ENCODE peak calls at places on chromosomes 2 and 18, in seven cellular contexts. S is substantia nigra, Y is ascending aorta, Q is prostate gland, E is GM23338, Z is RWPE1, O is caudate nucleus. L is an unnamed sample.

GRCh38 chr2:28355521-28356094 is 37.0 kb upstream of the FOSL2 start:
- DNase-seq in O (no peak), Y (no peak), Q (no peak), Z (no peak), S (no peak), E (no peak), L (no peak)

GRCh38 chr18:35662293-35663062 is 80.9 kb downstream of the GALNT1 start:
- DNase-seq in Z (no peak), E (no peak), O (no peak), Q (no peak), S (no peak), Y (no peak), L (no peak)

GRCh38 chr2:190882831-190883582 is 2.4 kb downstream of the GLS start:
- DNase-seq in E (no peak), Q (no peak), Y (no peak), Z (no peak), S (no peak), O (no peak), L (no peak)

GRCh38 chr18:1680108-1680507 is 775.4 kb downstream of the ADCYAP1 start:
- DNase-seq in O (no peak), S (no peak), Z (no peak), E (no peak), Q (no peak), Y (no peak), L (no peak)

GRCh38 chr2:28436525-28437051 is 43.9 kb downstream of the FOSL2 start:
- DNase-seq in Q (peak), Y (peak), O (no peak), Z (peak), E (no peak), S (no peak), L (no peak)

GRCh38 chr2:219477815-219478214 is 20.9 kb upstream of the GMPPA start:
- DNase-seq in Y (no peak), O (no peak), Q (no peak), Z (no peak), S (no peak), E (no peak), L (no peak)

GRCh38 chr2:239443666-239444567 is 43.1 kb upstream of the HDAC4 start:
- DNase-seq in Z (peak), E (no peak), Q (no peak), Y (no peak), O (no peak), S (peak), L (no peak)

GRCh38 chr2:19667536-19667949 is 234.2 kb downstream of the TTC32 start:
- DNase-seq in Z (no peak), Q (no peak), S (no peak), E (no peak), O (no peak), Y (no peak), L (no peak)

GRCh38 chr2:25161055-25161781 is 7.2 kb downstream of the POMC start:
- DNase-seq in S (no peak), E (peak), Q (no peak), Z (no peak), O (no peak), Y (no peak), L (no peak)

GRCh38 chr18:54880706-54881105 is 52.4 kb downstream of the RAB27B start:
- DNase-seq in S (no peak), Q (no peak), E (peak), Z (peak), O (no peak), Y (no peak), L (no peak)

GRCh38 chr2:151827564-151828142 is 568 bp downstream of the ARL5A start:
- DNase-seq in Z (peak), Y (no peak), S (peak), E (peak), Q (peak), O (no peak), L (no peak)

GRCh38 chr2:8144785-8145184 is 537.1 kb upstream of the ID2 start:
- DNase-seq in Y (no peak), S (no peak), Z (no peak), E (no peak), O (no peak), Q (no peak), L (no peak)

GRCh38 chr2:69789762-69790600 is 39.5 kb upstream of the GMCL1 start:
- DNase-seq in Y (no peak), Q (no peak), Z (no peak), S (no peak), O (no peak), E (peak), L (no peak)

GRCh38 chr2:222582931-222583330 is 73.0 kb downstream of the FARSB start:
- DNase-seq in S (no peak), Z (no peak), E (peak), O (no peak), Y (no peak), Q (no peak), L (no peak)

GRCh38 chr2:230933521-230934180 is 8.6 kb upstream of the GPR55 start:
- DNase-seq in Q (no peak), E (no peak), Z (no peak), Y (peak), O (no peak), S (no peak), L (no peak)

GRCh38 chr2:25912851-25913695 is 34.8 kb upstream of the ASXL2 start:
- DNase-seq in Y (no peak), O (no peak), Q (no peak), Z (no peak), S (no peak), E (peak), L (no peak)

GRCh38 chr2:195513119-195513518 is 143.9 kb upstream of the SLC39A10 start:
- DNase-seq in Q (no peak), S (no peak), Z (no peak), Y (no peak), O (no peak), E (no peak), L (no peak)

GRCh38 chr2:114949228-114949804 is 506.9 kb downstream of the DPP10 start:
- DNase-seq in E (no peak), O (no peak), S (no peak), Q (no peak), Y (no peak), Z (no peak), L (no peak)

GRCh38 chr18:3458952-3459853 is 9.2 kb downstream of the TGIF1 start:
- DNase-seq in Z (peak), S (no peak), O (no peak), E (no peak), Y (no peak), Q (no peak), L (no peak)

GRCh38 chr18:63199743-63200241 is 119.8 kb downstream of the BCL2 start:
- DNase-seq in E (no peak), Q (no peak), O (no peak), S (no peak), Y (no peak), Z (no peak), L (no peak)

GRCh38 chr2:112794131-112794733 is 9.9 kb upstream of the IL1A start:
- DNase-seq in Y (peak), O (no peak), E (no peak), Z (peak), Q (peak), S (no peak), L (peak)

GRCh38 chr18:12281861-12282260 is 26.2 kb upstream of the TUBB6 start:
- DNase-seq in E (no peak), S (no peak), Z (no peak), O (no peak), Q (no peak), Y (no peak), L (no peak)

GRCh38 chr2:173766537-173767289 is 198.5 kb downstream of the SP3 start:
- DNase-seq in S (no peak), Q (no peak), E (no peak), Z (no peak), Y (no peak), O (no peak), L (no peak)

GRCh38 chr18:48884306-48885235 is 66.2 kb downstream of the SMAD7 start:
- DNase-seq in E (no peak), Z (no peak), Q (no peak), S (no peak), Y (peak), O (no peak), L (no peak)

GRCh38 chr2:239459056-239459455 is 58.2 kb upstream of the HDAC4 start:
- DNase-seq in S (no peak), O (no peak), Q (no peak), E (no peak), Y (peak), Z (no peak), L (no peak)

DNA sequence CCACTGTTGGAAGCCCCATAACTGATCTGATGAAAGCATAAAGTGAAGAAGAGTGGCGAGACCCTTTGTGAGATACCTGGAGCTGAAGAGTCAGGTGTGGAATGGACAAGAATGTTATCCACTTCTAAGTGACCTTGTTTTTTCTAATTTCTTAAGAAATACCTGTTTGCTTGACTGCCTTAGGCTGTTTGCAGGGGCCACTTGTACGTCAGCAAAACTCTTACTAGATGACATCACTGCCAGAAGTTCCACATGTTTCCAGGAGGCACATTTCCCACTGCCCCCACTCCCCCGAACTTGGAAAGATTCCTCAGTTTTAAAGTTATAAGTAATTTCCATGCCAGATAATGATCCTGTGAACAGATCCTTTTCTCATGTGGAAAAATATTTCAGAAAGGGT is 8.0 kb downstream of the EPAS1 start:
- DNase-seq in Y (no peak), Z (no peak), E (no peak), O (no peak), Q (no peak), S (no peak), L (no peak)
- H3K27ac ChIP-seq in Y (peak), Z (no peak), E (no peak), O (no peak), Q (no peak), S (no peak), L (peak)

GRCh38 chr2:47654790-47655562 is 128.0 kb upstream of the MSH6 start:
- DNase-seq in Q (no peak), O (no peak), S (no peak), E (peak), Y (no peak), Z (peak), L (no peak)
- H3K27ac ChIP-seq in Q (no peak), O (no peak), S (peak), E (no peak), Y (no peak), Z (no peak), L (no peak)

GRCh38 chr18:22191986-22192385 is 22.6 kb downstream of the GATA6 start:
- DNase-seq in Z (no peak), Q (no peak), O (no peak), E (no peak), S (no peak), Y (no peak), L (no peak)
- H3K27ac ChIP-seq in Z (no peak), Q (no peak), O (no peak), E (no peak), S (no peak), Y (peak), L (peak)

GRCh38 chr2:86193901-86194567 is 1.2 kb downstream of the IMMT start:
- DNase-seq in Q (no peak), Z (no peak), S (no peak), E (peak), Y (no peak), O (no peak), L (no peak)
- H3K27ac ChIP-seq in Q (peak), Z (peak), S (peak), E (no peak), Y (peak), O (no peak), L (peak)

GRCh38 chr18:50616484-50617048 is 56.7 kb downstream of the MAPK4 start:
- DNase-seq in Z (no peak), Q (no peak), E (no peak), Y (no peak), O (no peak), S (no peak), L (no peak)
- H3K27ac ChIP-seq in Z (no peak), Q (no peak), E (no peak), Y (no peak), O (no peak), S (no peak), L (no peak)

DNA sequence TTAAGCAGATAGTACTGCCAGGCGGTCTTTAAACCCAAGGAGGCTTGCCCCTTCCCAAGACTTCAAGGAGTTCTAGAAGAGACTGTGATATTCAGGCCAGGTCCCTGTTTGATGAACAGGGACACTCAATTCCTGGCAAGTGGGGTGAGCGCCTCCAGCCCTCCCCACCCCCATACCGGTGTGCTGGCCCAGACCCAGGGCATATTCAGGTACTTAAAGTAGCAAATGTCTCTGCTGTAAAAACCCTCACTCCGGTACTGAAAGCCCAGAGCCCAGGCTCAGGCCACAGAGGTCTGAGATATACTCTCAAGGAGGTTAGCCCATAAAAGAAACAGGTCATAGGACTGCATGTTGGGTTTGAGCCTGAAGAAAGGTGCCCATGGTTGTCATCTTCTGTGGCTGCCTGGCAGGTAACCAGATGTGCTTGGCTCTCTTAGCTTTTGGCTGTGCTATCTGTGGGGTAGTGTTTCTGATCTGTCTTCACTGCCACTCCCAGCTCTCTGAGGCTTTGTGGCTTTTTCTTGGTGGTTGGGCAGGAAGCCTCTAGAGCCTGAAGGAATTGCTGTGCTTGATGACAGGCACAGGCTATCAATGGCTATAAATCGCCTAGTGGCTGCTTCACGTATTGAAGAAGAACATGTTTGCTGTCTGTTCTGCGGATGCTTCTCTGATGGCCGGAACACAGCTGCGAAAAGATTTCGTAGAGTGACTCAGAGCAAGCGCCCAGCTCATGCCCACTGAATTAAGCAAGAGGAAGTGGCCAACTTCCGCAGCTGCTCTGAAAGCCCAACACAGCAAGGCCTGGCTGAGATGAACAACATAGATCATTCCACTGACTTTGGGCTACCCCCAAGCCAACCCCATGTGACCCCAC is 63.3 kb upstream of the ALPP start:
- DNase-seq in Z (peak), E (peak), Q (peak), Y (peak), S (peak), O (no peak), L (peak)
- H3K27ac ChIP-seq in Z (peak), E (no peak), Q (peak), Y (peak), S (peak), O (no peak), L (peak)

GRCh38 chr2:217956895-217957457 is 45.8 kb downstream of the TNS1 start:
- DNase-seq in Y (peak), S (no peak), O (no peak), Z (no peak), Q (no peak), E (no peak), L (no peak)

GRCh38 chr2:217958206-217958888 is 44.4 kb downstream of the TNS1 start:
- DNase-seq in E (no peak), Y (peak), Z (no peak), O (no peak), Q (no peak), S (no peak), L (no peak)

GRCh38 chr2:217958889-217959235 is 43.9 kb downstream of the TNS1 start:
- DNase-seq in O (no peak), E (no peak), Z (no peak), Y (peak), Q (no peak), S (no peak), L (no peak)

GRCh38 chr2:217960351-217960750 is 42.4 kb downstream of the TNS1 start:
- DNase-seq in Y (peak), S (no peak), Q (no peak), E (no peak), Z (no peak), O (no peak), L (no peak)

DNA sequence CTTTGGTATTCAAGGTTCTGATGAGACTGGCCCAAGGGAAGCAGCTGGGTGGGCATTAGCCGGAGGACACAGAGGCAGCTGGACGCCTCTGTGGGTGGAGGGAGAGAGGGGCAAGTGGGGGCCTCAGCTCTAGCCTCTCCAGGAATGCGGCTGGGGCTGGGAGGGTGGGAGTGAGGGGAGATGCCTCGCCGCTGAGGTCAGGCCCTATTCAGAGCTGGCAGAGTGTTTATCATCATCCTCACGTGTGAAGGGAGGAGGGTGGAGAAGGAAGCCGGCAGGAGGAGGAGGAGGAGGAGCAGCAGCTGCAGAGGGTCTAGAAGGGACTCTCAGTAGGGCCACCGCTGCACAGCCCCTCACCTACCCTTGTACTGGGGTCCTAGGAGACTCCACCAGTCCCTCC is 43.1 kb downstream of the TNS1 start:
- DNase-seq in E (no peak), Z (no peak), Q (no peak), S (no peak), Y (peak), O (no peak), L (peak)
- H3K27ac ChIP-seq in E (no peak), Z (no peak), Q (peak), S (no peak), Y (peak), O (no peak), L (peak)

DNA sequence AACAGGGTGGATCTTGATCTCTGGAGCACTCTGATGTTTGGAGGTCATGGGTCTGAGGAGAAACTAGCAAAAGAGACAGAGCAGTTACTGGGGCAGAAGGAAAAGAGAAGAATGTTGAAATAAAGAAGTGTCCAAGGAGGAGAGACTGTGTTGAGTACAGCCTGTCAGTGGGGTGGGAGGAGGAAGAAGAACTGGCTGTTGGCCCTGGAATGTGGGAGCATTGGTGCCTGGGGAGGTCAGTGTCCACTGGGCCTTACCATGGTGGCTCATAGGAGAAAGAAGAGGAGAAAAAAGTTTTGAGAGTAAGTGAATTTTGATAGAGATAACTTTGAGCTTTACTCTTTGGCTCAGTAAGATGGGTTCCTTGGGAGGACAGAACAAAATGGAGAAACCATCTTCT is 499.0 kb downstream of the TXNL1 start:
- DNase-seq in Z (no peak), O (no peak), Q (no peak), E (no peak), Y (no peak), S (no peak), L (no peak)
- H3K27ac ChIP-seq in Z (no peak), O (peak), Q (peak), E (no peak), Y (peak), S (peak), L (peak)

L was measured in thoracic aorta.